ENCODE peak calls at places on chromosomes 4 and X, in eight cellular contexts. H is left ventricle myocardium inferior, Y is GM23248, G is pancreas, P is sigmoid colon, Q is neural progenitor cell, D is left lung, R is Peyer's patch. V is an unnamed sample. For H3K36me3, the result is how much of the 10 kb centered on the place peaks cover.

GRCh38 chr4:8747896-8748575 is 123.6 kb downstream of the HMX1 start:
- DNase-seq in R (no peak), D (no peak), Y (no peak), H (no peak), P (peak), G (no peak), Q (no peak), V (no peak)

GRCh38 chr4:99868126-99868596 is 26.1 kb downstream of the LAMTOR3 start:
- DNase-seq in P (no peak), Y (peak), G (no peak), R (no peak), H (no peak), Q (peak), D (no peak), V (no peak)

GRCh38 chr4:15756361-15756861 is 21.7 kb upstream of the CD38 start:
- DNase-seq in D (no peak), G (no peak), Q (no peak), P (no peak), Y (peak), R (peak), H (no peak), V (peak)

GRCh38 chr4:109495514-109495913 is 61.9 kb downstream of the SEC24B start:
- DNase-seq in Y (no peak), H (no peak), Q (no peak), D (no peak), G (no peak), P (no peak), R (no peak), V (no peak)

GRCh38 chr4:6475492-6476020 is 3.1 kb upstream of the PPP2R2C start:
- DNase-seq in D (no peak), Y (no peak), R (no peak), H (no peak), G (no peak), P (peak), Q (no peak), V (no peak)

GRCh38 chrX:100048156-100048555 is 361.9 kb downstream of the PCDH19 start:
- DNase-seq in D (no peak), R (no peak), G (no peak), P (no peak), Y (no peak), H (no peak), Q (no peak), V (no peak)

GRCh38 chr4:121789960-121790829 is 10.9 kb upstream of the EXOSC9 start:
- DNase-seq in Y (peak), H (no peak), D (no peak), G (no peak), Q (no peak), P (no peak), R (no peak), V (no peak)

GRCh38 chr4:182306792-182307507 is 63.7 kb downstream of the TENM3 start:
- DNase-seq in P (no peak), Y (no peak), H (no peak), D (no peak), R (no peak), Q (no peak), G (no peak), V (no peak)

GRCh38 chr4:74794341-74794801 is at the start of gene BTC:
- DNase-seq in D (peak), Y (peak), R (no peak), Q (peak), H (no peak), P (peak), G (peak), V (peak)

GRCh38 chr4:145564540-145564939 is 54.6 kb upstream of the MMAA start:
- DNase-seq in Q (no peak), D (no peak), Y (no peak), P (no peak), G (no peak), H (no peak), R (no peak), V (no peak)

GRCh38 chrX:66633541-66633940 is 5.3 kb downstream of the EDA2R start:
- DNase-seq in Y (peak), H (no peak), R (no peak), D (no peak), P (no peak), G (no peak), Q (no peak), V (no peak)

GRCh38 chrX:66635360-66635759 is 3.5 kb downstream of the EDA2R start:
- DNase-seq in P (no peak), Y (peak), G (no peak), D (no peak), H (no peak), Q (no peak), R (no peak), V (no peak)

GRCh38 chrX:66634272-66634671 is 4.6 kb downstream of the EDA2R start:
- DNase-seq in G (no peak), Y (peak), R (no peak), D (no peak), P (no peak), H (no peak), Q (no peak), V (no peak)

GRCh38 chrX:66632986-66633385 is 5.9 kb downstream of the EDA2R start:
- DNase-seq in D (no peak), Q (no peak), P (no peak), G (no peak), H (no peak), R (no peak), Y (peak), V (no peak)

GRCh38 chrX:66638591-66639500 is at the start of gene EDA2R:
- DNase-seq in H (no peak), G (no peak), Q (peak), P (no peak), R (peak), Y (peak), D (no peak), V (no peak)
- H3K4me3 ChIP-seq in H (peak), G (no peak), Q (peak), P (peak), R (peak), Y (peak), D (peak), V (no peak)

GRCh38 chr4:2696423-2696822 is 59.7 kb downstream of the TNIP2 start:
- DNase-seq in D (no peak), H (no peak), Y (no peak), R (peak), Q (no peak), P (no peak), G (no peak), V (no peak)
- H3K36me3 ChIP-seq in D (half or more), H (half or more), Y (half or more), R (under half), Q (under half), P (under half), G (under half), V (under half)

GRCh38 chr4:72828864-72829263 is 240.7 kb downstream of the COX18 start:
- DNase-seq in Y (no peak), Q (no peak), G (no peak), D (no peak), P (no peak), H (no peak), R (no peak), V (no peak)
- H3K27ac ChIP-seq in Y (no peak), Q (no peak), G (no peak), D (peak), P (no peak), H (no peak), R (no peak), V (no peak)

DNA sequence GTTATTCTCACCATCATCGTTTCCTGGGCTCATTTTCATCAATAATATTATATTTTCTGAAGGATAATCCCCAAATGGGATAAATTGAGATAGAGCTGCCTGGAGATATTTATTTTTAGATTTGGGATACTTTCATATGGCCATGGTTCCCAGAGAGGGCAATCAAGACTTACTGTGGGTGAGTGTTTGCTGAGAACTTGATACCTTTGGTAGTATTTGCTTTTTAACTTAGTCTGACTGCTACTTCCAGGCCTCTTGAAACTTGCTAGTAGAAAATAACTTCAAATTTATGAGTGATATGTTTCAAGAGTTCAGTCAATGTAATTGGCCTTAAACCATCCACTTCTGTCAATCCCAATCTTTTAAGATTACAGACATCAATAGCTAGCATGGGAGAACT is 181.6 kb upstream of the POU3F4 start:
- DNase-seq in Y (no peak), G (no peak), P (no peak), D (no peak), H (no peak), Q (no peak), R (no peak), V (no peak)
- H3K4me3 ChIP-seq in Y (no peak), G (no peak), P (no peak), D (no peak), H (no peak), Q (no peak), R (no peak), V (no peak)

V was measured in small intestine.